ENCODE peak calls at places on chromosomes 5 and 9, in four cellular contexts. X, T, L and J are unnamed samples.

GRCh38 chr5:149452007-149452664 is 73.0 kb upstream of the IL17B start:
- DNase-seq in L (no peak), T (peak; percentile 98), X (no peak), J (no peak)

GRCh38 chr5:170886210-170886894 is 24.5 kb downstream of the RANBP17 start:
- DNase-seq in L (no peak), X (no peak), T (no peak), J (no peak)

GRCh38 chr9:90896231-90896630 is 94.6 kb downstream of the SYK start:
- DNase-seq in L (no peak), T (no peak), X (no peak), J (no peak)

GRCh38 chr5:171310816-171311697 is 2.0 kb downstream of the TLX3 start:
- DNase-seq in X (no peak), T (no peak), L (peak; percentile 65), J (no peak)

GRCh38 chr9:133759146-133759900 is 21.2 kb upstream of the SARDH start:
- DNase-seq in L (peak; percentile 63), X (no peak), T (no peak), J (no peak)

GRCh38 chr5:56409331-56410190 is 176.4 kb upstream of the ANKRD55 start:
- DNase-seq in T (no peak), L (no peak), X (no peak), J (no peak)

GRCh38 chr5:137834498-137834897 is 33.2 kb upstream of the MYOT start:
- DNase-seq in X (no peak), L (no peak), T (no peak), J (no peak)

GRCh38 chr9:134366223-134367031 is 40.2 kb downstream of the RXRA start:
- DNase-seq in L (no peak), T (no peak), X (no peak), J (no peak)

GRCh38 chr5:120938604-120939003 is 474.5 kb downstream of the PRR16 start:
- DNase-seq in X (no peak), T (no peak), L (no peak), J (no peak)

GRCh38 chr5:15977851-15978250 is 201.7 kb downstream of the MARCHF11 start:
- DNase-seq in X (no peak), L (no peak), T (no peak), J (no peak)

GRCh38 chr5:127664082-127664481 is 15.2 kb downstream of the CTXN3 start:
- DNase-seq in X (no peak), T (no peak), L (no peak), J (no peak)

GRCh38 chr9:130906727-130907416 is 10.3 kb upstream of the QRFP start:
- DNase-seq in T (no peak), L (no peak), X (no peak), J (no peak)

GRCh38 chr9:86500667-86501435 is 146.6 kb upstream of the TUT7 start:
- DNase-seq in X (no peak), L (no peak), T (no peak), J (no peak)

GRCh38 chr9:112558476-112558875 is 71.8 kb downstream of the KIAA1958 start:
- DNase-seq in L (no peak), X (no peak), T (no peak), J (no peak)

GRCh38 chr5:163506726-163507125 is 1.3 kb downstream of the MAT2B start:
- DNase-seq in T (no peak), X (no peak), L (no peak), J (no peak)

GRCh38 chr5:132226516-132227234 is 978 bp downstream of the P4HA2 start:
- DNase-seq in T (no peak), X (no peak), L (peak; percentile 47), J (no peak)

GRCh38 chr9:89468271-89468960 is 29.5 kb downstream of the SEMA4D start:
- DNase-seq in X (no peak), L (no peak), T (no peak), J (no peak)

GRCh38 chr5:78753093-78753531 is 104.5 kb upstream of the LHFPL2 start:
- DNase-seq in T (no peak), X (no peak), L (no peak), J (no peak)

GRCh38 chr5:134005415-134006118 is 792 bp upstream of the VDAC1 start:
- DNase-seq in X (no peak), T (no peak), L (peak; percentile 71), J (no peak)

GRCh38 chr9:38284768-38285080 is 107.8 kb upstream of the ALDH1B1 start:
- DNase-seq in X (no peak), T (no peak), L (peak; percentile 61), J (no peak)

GRCh38 chr5:113757508-113757907 is 244.0 kb downstream of the YTHDC2 start:
- DNase-seq in L (no peak), T (no peak), X (no peak), J (no peak)

GRCh38 chr5:137217599-137218200 is 281.4 kb downstream of the SPOCK1 start:
- DNase-seq in L (no peak), T (no peak), X (no peak), J (no peak)

GRCh38 chr9:76203373-76203772 is 190.9 kb downstream of the RFK start:
- DNase-seq in L (no peak), X (no peak), T (no peak), J (no peak)

GRCh38 chr9:214488-215448 is at the start of gene DOCK8:
- DNase-seq in T (peak; percentile 31), X (no peak), L (peak; percentile 89), J (peak; percentile 59)

GRCh38 chr5:142748568-142749249 is 21.5 kb upstream of the ARHGAP26 start:
- DNase-seq in T (peak; percentile 42), L (peak; percentile 66), X (no peak), J (peak; percentile 28)

GRCh38 chr9:95109456-95109855 is 208.1 kb downstream of the FANCC start:
- DNase-seq in T (no peak), X (no peak), L (no peak), J (no peak)

DNA sequence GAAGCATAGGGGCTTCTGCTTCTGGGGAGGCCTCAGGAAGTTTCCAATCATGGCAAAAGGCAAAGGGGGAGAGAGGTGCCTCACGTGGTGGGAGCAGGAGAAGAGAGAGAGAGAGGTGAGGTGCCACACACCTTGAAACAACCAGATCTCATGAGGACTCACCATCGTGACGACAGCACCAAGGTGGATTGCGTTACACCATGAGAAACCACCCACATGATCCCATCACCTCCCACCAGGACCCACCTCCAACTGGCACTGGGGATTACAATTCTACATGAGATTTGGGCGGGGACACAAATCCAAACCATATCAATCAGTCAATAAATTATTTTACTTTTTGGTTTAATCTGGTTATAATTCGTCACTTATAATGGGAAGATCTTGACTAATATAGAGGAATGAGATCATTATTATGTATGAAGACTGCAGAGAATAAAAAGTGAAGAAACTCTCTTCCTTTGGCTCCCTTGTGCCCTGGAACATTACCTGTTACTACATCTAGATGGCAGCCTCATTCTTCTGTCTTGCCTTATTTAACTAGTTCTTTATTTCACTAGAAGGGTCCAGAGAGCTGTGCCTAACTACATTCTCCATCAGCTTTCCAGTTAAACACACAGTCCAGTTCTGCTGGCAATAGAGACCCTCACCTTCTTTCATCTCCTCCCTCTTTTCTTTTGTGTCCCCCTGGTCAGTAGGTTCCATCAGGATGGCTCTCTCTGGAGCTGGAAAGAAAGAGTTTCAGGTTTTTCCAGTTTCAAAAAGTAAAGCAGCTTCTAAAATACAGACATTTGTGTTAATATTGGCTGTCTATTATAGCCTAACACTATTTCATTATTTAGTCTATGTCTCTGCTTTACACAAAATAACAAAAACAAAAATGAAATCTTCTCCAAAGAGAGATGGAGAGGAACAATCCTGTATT is 21.7 kb upstream of the SPINK7 start:
- DNase-seq in L (no peak), X (no peak), T (peak; percentile 21), J (no peak)
- TF ChIP-seq SUZ12 in L (no peak), X (no peak), T (no peak), J (no peak)

GRCh38 chr9:136016221-136016881 is 55.2 kb upstream of the UBAC1 start:
- DNase-seq in X (no peak), L (no peak), T (no peak), J (no peak)

GRCh38 chr9:136015656-136016055 is 54.5 kb upstream of the UBAC1 start:
- DNase-seq in T (no peak), L (no peak), X (no peak), J (no peak)

GRCh38 chr9:136013524-136014034 is 52.4 kb upstream of the UBAC1 start:
- DNase-seq in X (no peak), T (no peak), L (no peak), J (no peak)

GRCh38 chr9:136014147-136014927 is 53.2 kb upstream of the UBAC1 start:
- DNase-seq in T (no peak), X (no peak), L (no peak), J (no peak)

DNA sequence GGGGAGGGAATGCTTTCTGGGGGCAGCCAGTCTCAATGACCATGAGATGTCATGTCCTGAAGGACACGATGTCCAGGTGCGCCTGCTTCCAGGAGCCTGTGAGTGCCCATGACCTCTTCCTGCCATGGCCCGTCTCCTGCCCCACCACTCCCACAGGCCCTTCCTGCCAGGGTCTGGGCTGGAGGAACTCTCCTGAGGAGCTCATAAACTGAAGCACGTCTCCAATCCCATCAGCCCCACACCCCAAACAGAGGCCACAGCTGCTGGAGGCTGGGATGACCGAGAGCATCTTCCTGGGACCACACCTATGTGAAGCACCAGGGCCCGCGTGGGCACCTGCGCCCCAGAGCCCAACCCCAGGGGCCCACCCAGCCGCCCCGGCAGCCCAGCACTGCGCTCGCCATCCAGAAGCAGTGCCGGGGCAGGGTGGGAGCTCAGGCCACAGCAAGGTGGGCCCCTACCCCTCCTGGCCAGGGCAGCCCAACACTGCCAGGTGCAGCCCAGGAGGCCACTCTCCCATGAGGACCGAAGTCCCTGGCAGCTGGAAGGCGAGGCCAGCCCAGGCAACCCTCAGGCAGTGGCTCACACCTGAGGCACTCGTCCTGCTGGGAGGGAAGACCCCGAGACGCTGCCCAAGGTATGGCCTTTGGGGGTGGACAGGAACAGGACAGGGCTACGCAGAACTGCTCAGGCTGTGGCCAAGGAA is 53.9 kb upstream of the UBAC1 start:
- DNase-seq in L (no peak), T (no peak), X (no peak), J (no peak)
- TF ChIP-seq ZNF274 in L (no peak), T (no peak), X (no peak), J (no peak)

GRCh38 chr9:119453490-119453911 is 84.3 kb upstream of the BRINP1 start:
- DNase-seq in T (no peak), L (no peak), X (no peak), J (no peak)
- H3K4me3 ChIP-seq in T (no peak overlapping the region), L (no peak overlapping the region), X (no peak overlapping the region), J (no peak overlapping the region)

GRCh38 chr5:40986666-40987065 is 77.4 kb downstream of the C7 start:
- DNase-seq in L (no peak), X (no peak), T (no peak), J (no peak)
- TF ChIP-seq SUZ12 in L (no peak), X (no peak), T (no peak), J (no peak)

GRCh38 chr5:168214071-168214470 is 77.4 kb upstream of the WWC1 start:
- DNase-seq in T (no peak), L (no peak), X (no peak), J (no peak)

GRCh38 chr5:168215646-168216045 is 75.8 kb upstream of the WWC1 start:
- DNase-seq in T (no peak), L (no peak), X (no peak), J (no peak)

GRCh38 chr5:168216989-168217388 is 74.5 kb upstream of the WWC1 start:
- DNase-seq in X (no peak), L (no peak), T (no peak), J (no peak)

GRCh38 chr5:168217497-168217896 is 73.9 kb upstream of the WWC1 start:
- DNase-seq in X (no peak), L (no peak), T (no peak), J (no peak)

GRCh38 chr5:168214886-168215285 is 76.6 kb upstream of the WWC1 start:
- DNase-seq in L (no peak), T (no peak), X (no peak), J (no peak)
- TF ChIP-seq ZNF274 in L (no peak), T (no peak), X (no peak), J (no peak)